ENCODE peak calls at places on chromosomes 12 and 14, in nine cellular contexts. I is GM12878, U is fibroblast of lung, E is transverse colon, V is GM06990, L is pancreas, P is hepatocyte, Y is A673, X is cardiac fibroblast. C is an unnamed sample.

GRCh38 chr12:130482448-130482847 is 144.8 kb downstream of the PIWIL1 start:
- DNase-seq in X (no peak), U (no peak), L (no peak), E (no peak), Y (peak; percentile 27), P (no peak), I (no peak), V (no peak), C (no peak)

GRCh38 chr12:118356809-118357326 is 15.8 kb downstream of the TAOK3 start:
- DNase-seq in V (peak; percentile 39), U (peak; percentile 81), E (no peak), I (no peak), P (no peak), Y (peak; percentile 45), X (peak; percentile 94), L (no peak), C (no peak)

GRCh38 chr12:267581-268482 is 5.2 kb upstream of the SLC6A13 start:
- DNase-seq in P (no peak), Y (no peak), X (no peak), E (no peak), U (peak; percentile 14), I (no peak), L (no peak), V (no peak), C (no peak)

GRCh38 chr12:12979731-12980259 is 20.3 kb downstream of the HEBP1 start:
- DNase-seq in I (no peak), V (no peak), E (no peak), X (peak; percentile 99), U (peak; percentile 96), L (no peak), P (peak; percentile 79), Y (no peak), C (peak; percentile 64)

GRCh38 chr14:30822080-30822571 is 52.2 kb upstream of the COCH start:
- DNase-seq in P (no peak), E (no peak), I (no peak), Y (no peak), X (no peak), U (no peak), L (peak; percentile 33), V (no peak), C (no peak)

GRCh38 chr14:34051966-34052657 is 101.2 kb upstream of the EGLN3 start:
- DNase-seq in E (peak; percentile 59), I (peak; percentile 76), L (no peak), P (peak; percentile 79), X (peak; percentile 65), V (no peak), Y (no peak), U (peak; percentile 92), C (peak; percentile 80)

GRCh38 chr14:91330111-91330696 is 85.7 kb upstream of the GPR68 start:
- DNase-seq in X (no peak), Y (no peak), P (no peak), I (no peak), L (no peak), V (no peak), U (no peak), E (no peak), C (no peak)

GRCh38 chr12:26906704-26907103 is 31.1 kb downstream of the INTS13 start:
- DNase-seq in L (no peak), X (no peak), V (no peak), U (no peak), P (no peak), Y (no peak), E (no peak), I (no peak), C (no peak)

GRCh38 chr14:76920572-76921175 is 94.5 kb downstream of the LRRC74A start:
- DNase-seq in X (peak; percentile 26), V (no peak), U (peak; percentile 24), I (no peak), Y (peak; percentile 95), P (peak; percentile 59), L (peak; percentile 46), E (no peak), C (no peak)

GRCh38 chr12:125540580-125541204 is 475.5 kb downstream of the AACS start:
- DNase-seq in V (no peak), X (no peak), E (no peak), P (no peak), L (no peak), Y (no peak), U (no peak), I (no peak), C (no peak)

GRCh38 chr12:976644-977043 is 14.4 kb upstream of the ERC1 start:
- DNase-seq in I (no peak), U (no peak), P (no peak), X (no peak), V (no peak), E (no peak), Y (no peak), L (no peak), C (no peak)

GRCh38 chr14:60094306-60094897 is 2.7 kb downstream of the PCNX4 start:
- DNase-seq in E (no peak), V (no peak), L (no peak), P (no peak), Y (no peak), X (peak; percentile 78), I (no peak), U (peak; percentile 87), C (no peak)

GRCh38 chr12:6828671-6829531 is 694 bp downstream of the P3H3 start:
- DNase-seq in L (peak; percentile 65), E (peak; percentile 57), Y (peak; percentile 33), X (peak; percentile 56), V (no peak), P (peak; percentile 80), U (peak; percentile 65), I (no peak), C (no peak)

GRCh38 chr12:7241404-7242005 is 52.0 kb downstream of the PEX5 start:
- DNase-seq in X (peak; percentile 58), L (no peak), Y (no peak), V (no peak), I (no peak), P (no peak), E (no peak), U (peak; percentile 27), C (peak; percentile 9)

GRCh38 chr14:104724981-104725771 is 1.1 kb downstream of the ADSS1 start:
- DNase-seq in I (no peak), X (peak; percentile 47), E (peak; percentile 37), L (peak; percentile 34), Y (peak; percentile 33), U (no peak), V (no peak), P (peak; percentile 67), C (no peak)

GRCh38 chr14:42965512-42965911 is 1358.8 kb downstream of the LRFN5 start:
- DNase-seq in E (no peak), U (no peak), Y (no peak), I (no peak), V (no peak), L (no peak), X (no peak), P (no peak), C (no peak)

GRCh38 chr14:38210587-38211257 is 3.0 kb downstream of the SSTR1 start:
- DNase-seq in X (peak; percentile 66), V (no peak), E (no peak), P (peak; percentile 71), L (no peak), I (no peak), Y (peak; percentile 46), U (peak; percentile 51), C (no peak)

GRCh38 chr12:54020587-54020969 is 7.7 kb upstream of the HOXC6 start:
- DNase-seq in V (no peak), I (no peak), X (no peak), E (no peak), P (no peak), L (no peak), Y (no peak), U (no peak), C (no peak)

GRCh38 chr12:54018608-54018984 is 9.6 kb upstream of the HOXC6 start:
- DNase-seq in V (no peak), L (no peak), U (no peak), I (no peak), E (no peak), Y (peak; percentile 80), X (no peak), P (no peak), C (no peak)

GRCh38 chr12:54017845-54018607 is 9.2 kb downstream of the HOXC8 start:
- DNase-seq in E (peak; percentile 63), I (peak; percentile 79), U (no peak), Y (peak; percentile 99), P (peak; percentile 92), L (peak; percentile 78), V (peak; percentile 96), X (peak; percentile 17), C (no peak)

GRCh38 chr12:54019924-54020586 is 8.2 kb upstream of the HOXC6 start:
- DNase-seq in I (no peak), U (no peak), X (no peak), Y (no peak), P (no peak), E (no peak), V (no peak), L (no peak), C (no peak)

DNA sequence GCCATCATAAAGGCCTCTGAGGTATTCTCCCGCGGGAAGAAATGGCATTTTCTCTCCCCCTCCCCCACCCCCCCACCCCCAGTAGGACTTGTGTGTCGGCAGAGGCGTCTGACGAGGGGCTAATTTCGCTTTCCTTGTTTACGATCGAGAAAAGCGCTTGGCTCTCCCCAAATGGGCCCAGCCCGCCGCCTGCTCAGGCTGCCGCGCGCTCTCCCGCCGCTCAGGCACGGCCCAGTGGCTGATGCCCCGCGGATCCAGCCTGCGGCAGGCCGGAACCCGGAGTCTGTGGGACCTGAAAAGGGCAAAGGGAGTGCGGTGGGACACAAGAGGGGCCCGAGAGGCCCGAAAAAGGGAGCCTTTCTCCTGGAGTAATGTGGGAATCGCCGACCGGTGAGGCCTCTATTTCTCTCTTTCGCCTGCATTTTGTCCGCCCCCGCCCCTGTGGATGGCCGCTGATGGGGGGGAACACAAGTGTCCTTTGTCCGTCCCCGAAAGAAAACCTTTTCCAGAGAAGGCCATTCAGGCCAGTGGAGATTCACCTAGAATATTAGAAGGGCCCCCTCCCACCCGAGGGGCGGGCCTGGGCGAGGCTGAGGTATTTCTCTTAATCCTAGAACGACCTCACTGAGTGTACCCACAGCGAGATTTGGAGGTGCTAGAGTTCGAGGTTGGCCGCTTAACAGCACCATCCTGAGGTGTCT is 9.0 kb upstream of the HOXC6 start:
- DNase-seq in E (no peak), X (no peak), I (no peak), P (no peak), Y (peak; percentile 81), L (no peak), V (no peak), U (no peak), C (no peak)
- H3K4me3 ChIP-seq in E (no peak overlapping the region), X (no peak overlapping the region), I (no peak overlapping the region), P (no peak overlapping the region), Y (peak overlapping the region; percentile 68), L (no peak overlapping the region), V (no peak overlapping the region), U (no peak overlapping the region), C (no peak overlapping the region)

GRCh38 chr12:102593128-102593527 is 112.8 kb upstream of the IGF1 start:
- DNase-seq in V (no peak), X (no peak), Y (peak; percentile 9), L (no peak), U (no peak), I (no peak), E (no peak), P (no peak), C (no peak)
- TF ChIP-seq CTCF in V (no peak), X (no peak), Y (no peak), L (no peak), U (no peak), I (no peak), E (no peak), P (no peak), C (no peak)

GRCh38 chr14:49999826-50000214 is 106.9 kb downstream of the ARF6 start:
- DNase-seq in V (no peak), I (no peak), E (no peak), P (no peak), X (no peak), L (no peak), Y (no peak), U (no peak), C (no peak)
- H3K4me3 ChIP-seq in V (peak overlapping the region; percentile 19), I (peak overlapping the region; percentile 55), E (no peak overlapping the region), P (no peak overlapping the region), X (no peak overlapping the region), L (no peak overlapping the region), Y (no peak overlapping the region), U (no peak overlapping the region), C (peak overlapping the region; percentile 29)

GRCh38 chr12:78584695-78585094 is 279.9 kb upstream of the SYT1 start:
- DNase-seq in U (peak; percentile 16), X (peak; percentile 40), I (no peak), L (no peak), P (no peak), E (no peak), Y (peak; percentile 46), V (no peak), C (peak; percentile 4)
- TF ChIP-seq CTCF in U (peak; percentile 14), X (peak; percentile 30), I (peak; percentile 18), L (no peak), P (peak; percentile 8), E (no peak), Y (peak; percentile 44), V (peak; percentile 50), C (peak; percentile 39)